ENCODE peak calls at places on chromosomes 16 and 17, in nine cellular contexts. O is stomach, S is adrenal gland, F is transverse colon, Z is ovary, D is HCT116, V is gastrocnemius medialis, L is uterus, J is breast epithelium. B is an unnamed sample. For H3K4me1, the result is how much of the 10 kb centered on the place peaks cover.

GRCh38 chr16:15498427-15499175 is 64.2 kb downstream of the BMERB1 start:
- DNase-seq in O (no peak), S (no peak), F (no peak), Z (no peak), D (no peak), V (no peak), L (no peak), J (no peak), B (no peak)

GRCh38 chr16:81491522-81492188 is 47.0 kb downstream of the CMIP start:
- DNase-seq in O (no peak), S (no peak), F (no peak), Z (no peak), D (no peak), V (no peak), L (no peak), J (no peak), B (no peak)

GRCh38 chr16:67540756-67541155 is 12.1 kb downstream of the RIPOR1 start:
- DNase-seq in O (no peak), S (no peak), F (no peak), Z (no peak), D (no peak), V (no peak), L (no peak), J (no peak), B (no peak)

GRCh38 chr17:80625627-80626026 is 81.0 kb downstream of the RPTOR start:
- DNase-seq in O (no peak), S (no peak), F (no peak), Z (no peak), D (peak), V (no peak), L (no peak), J (no peak), B (no peak)

GRCh38 chr17:79837888-79838540 is 1.2 kb downstream of the CBX4 start:
- DNase-seq in O (no peak), S (peak), F (peak), Z (peak), D (no peak), V (no peak), L (no peak), J (no peak), B (no peak)

GRCh38 chr17:28612531-28612930 is 1.5 kb downstream of the RSKR start:
- DNase-seq in O (no peak), S (no peak), F (no peak), Z (no peak), D (no peak), V (no peak), L (no peak), J (no peak), B (no peak)

GRCh38 chr17:35433075-35433894 is 985 bp upstream of the SLFN12 start:
- DNase-seq in O (peak), S (peak), F (peak), Z (peak), D (peak), V (peak), L (peak), J (peak), B (peak)

GRCh38 chr16:89324056-89325010 is 106.8 kb downstream of the ZNF778 start:
- DNase-seq in O (no peak), S (no peak), F (no peak), Z (peak), D (no peak), V (no peak), L (no peak), J (no peak), B (peak)

GRCh38 chr16:55044366-55044975 is 113.8 kb downstream of the IRX5 start:
- DNase-seq in O (no peak), S (no peak), F (no peak), Z (no peak), D (no peak), V (no peak), L (no peak), J (no peak), B (no peak)

GRCh38 chr16:72009779-72010178 is 1.2 kb downstream of the DHODH start:
- DNase-seq in O (no peak), S (no peak), F (no peak), Z (no peak), D (no peak), V (no peak), L (no peak), J (no peak), B (no peak)

GRCh38 chr16:72013389-72013788 is 4.8 kb downstream of the DHODH start:
- DNase-seq in O (no peak), S (no peak), F (no peak), Z (peak), D (no peak), V (no peak), L (peak), J (no peak), B (peak)

GRCh38 chr16:72012607-72013006 is 4.1 kb downstream of the DHODH start:
- DNase-seq in O (no peak), S (no peak), F (no peak), Z (no peak), D (no peak), V (no peak), L (no peak), J (no peak), B (no peak)

GRCh38 chr16:72013888-72014538 is 5.5 kb downstream of the DHODH start:
- DNase-seq in O (no peak), S (peak), F (no peak), Z (peak), D (no peak), V (no peak), L (no peak), J (no peak), B (peak)

GRCh38 chr16:72008424-72009216 is at the start of gene DHODH:
- DNase-seq in O (peak), S (peak), F (peak), Z (peak), D (peak), V (peak), L (peak), J (peak), B (peak)
- TF ChIP-seq POLR2A in O (no peak), S (peak), F (peak), Z (peak), D (peak), V (peak), L (peak), J (no peak), B (peak)

GRCh38 chr16:4371481-4372314 is at the start of gene VASN:
- DNase-seq in O (peak), S (peak), F (peak), Z (peak), D (peak), V (peak), L (peak), J (peak), B (peak)

GRCh38 chr16:4372578-4373355 is 1.1 kb downstream of the VASN start:
- DNase-seq in O (peak), S (peak), F (no peak), Z (peak), D (no peak), V (no peak), L (peak), J (no peak), B (no peak)

GRCh38 chr16:4373909-4374742 is 2.5 kb downstream of the VASN start:
- DNase-seq in O (peak), S (no peak), F (peak), Z (peak), D (no peak), V (peak), L (peak), J (no peak), B (peak)

GRCh38 chr16:4372315-4372577 is 598 bp downstream of the VASN start:
- DNase-seq in O (no peak), S (no peak), F (no peak), Z (no peak), D (no peak), V (no peak), L (no peak), J (no peak), B (no peak)

DNA sequence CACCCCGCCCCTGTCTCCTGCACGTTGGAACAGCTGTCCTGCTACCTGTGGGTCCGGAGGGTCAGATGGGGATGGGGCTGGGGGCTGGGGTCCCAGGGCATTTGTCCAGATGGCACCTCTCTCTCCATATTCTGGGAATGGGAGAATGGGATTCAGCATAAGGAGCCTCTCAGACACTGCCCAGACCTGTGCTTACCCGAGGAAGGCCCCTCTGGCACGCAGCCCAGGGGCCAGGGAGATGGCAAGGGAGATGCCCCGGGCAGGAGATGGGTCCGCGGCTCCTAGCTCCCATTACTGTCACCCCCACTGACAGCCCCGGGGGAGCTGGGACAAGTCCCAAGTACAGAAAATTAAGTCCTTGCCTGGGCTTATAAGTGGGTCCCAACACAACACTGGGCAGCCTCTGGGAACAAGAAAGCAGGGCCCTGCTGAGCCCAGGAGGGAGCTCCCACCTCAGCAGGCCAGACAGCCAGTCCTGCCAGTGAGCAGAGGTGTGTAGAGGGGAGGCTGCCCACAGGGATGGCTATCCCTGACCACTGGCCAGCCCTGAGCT is 1.8 kb downstream of the VASN start:
- DNase-seq in O (no peak), S (no peak), F (no peak), Z (peak), D (no peak), V (no peak), L (no peak), J (no peak), B (no peak)
- H3K4me1 ChIP-seq in O (half or more), S (half or more), F (under half), Z (half or more), D (under half), V (under half), L (under half), J (under half), B (under half)

DNA sequence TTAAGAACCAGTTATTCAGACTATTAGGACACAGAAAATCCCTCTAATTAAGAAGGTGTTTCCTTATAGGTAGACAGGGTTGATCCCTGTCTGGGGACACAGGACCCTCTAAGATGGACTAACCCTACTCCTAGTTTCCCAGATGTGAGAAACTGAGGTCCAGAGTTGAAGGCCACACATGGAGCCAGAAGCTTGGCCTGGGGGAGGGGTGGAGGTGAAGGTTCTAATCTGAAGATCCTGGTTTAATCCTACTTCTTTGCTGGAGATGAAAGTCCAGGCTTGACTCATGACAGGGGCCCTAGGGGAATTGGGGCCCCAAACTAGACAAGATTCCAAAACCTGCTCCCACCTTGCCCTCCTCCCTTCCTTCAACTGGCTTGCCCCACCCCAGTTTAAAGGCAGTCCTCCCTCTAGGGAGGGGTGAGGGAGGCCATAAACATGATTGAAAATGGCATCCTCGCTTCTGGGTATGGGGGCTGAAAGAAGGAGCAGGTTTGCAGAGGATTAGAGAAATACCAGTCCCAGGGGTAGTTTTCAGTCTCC is 21.6 kb downstream of the IGF2BP1 start:
- DNase-seq in O (no peak), S (no peak), F (no peak), Z (no peak), D (no peak), V (no peak), L (no peak), J (no peak), B (no peak)
- TF ChIP-seq POLR2A in O (no peak), S (no peak), F (no peak), Z (no peak), D (no peak), V (no peak), L (no peak), J (no peak), B (no peak)

GRCh38 chr16:85956426-85956825 is 57.5 kb downstream of the IRF8 start:
- DNase-seq in O (no peak), S (no peak), F (no peak), Z (no peak), D (no peak), V (no peak), L (no peak), J (no peak), B (no peak)
- H3K4me1 ChIP-seq in O (under half), S (under half), F (under half), Z (under half), D (under half), V (under half), L (under half), J (under half), B (under half)

DNA sequence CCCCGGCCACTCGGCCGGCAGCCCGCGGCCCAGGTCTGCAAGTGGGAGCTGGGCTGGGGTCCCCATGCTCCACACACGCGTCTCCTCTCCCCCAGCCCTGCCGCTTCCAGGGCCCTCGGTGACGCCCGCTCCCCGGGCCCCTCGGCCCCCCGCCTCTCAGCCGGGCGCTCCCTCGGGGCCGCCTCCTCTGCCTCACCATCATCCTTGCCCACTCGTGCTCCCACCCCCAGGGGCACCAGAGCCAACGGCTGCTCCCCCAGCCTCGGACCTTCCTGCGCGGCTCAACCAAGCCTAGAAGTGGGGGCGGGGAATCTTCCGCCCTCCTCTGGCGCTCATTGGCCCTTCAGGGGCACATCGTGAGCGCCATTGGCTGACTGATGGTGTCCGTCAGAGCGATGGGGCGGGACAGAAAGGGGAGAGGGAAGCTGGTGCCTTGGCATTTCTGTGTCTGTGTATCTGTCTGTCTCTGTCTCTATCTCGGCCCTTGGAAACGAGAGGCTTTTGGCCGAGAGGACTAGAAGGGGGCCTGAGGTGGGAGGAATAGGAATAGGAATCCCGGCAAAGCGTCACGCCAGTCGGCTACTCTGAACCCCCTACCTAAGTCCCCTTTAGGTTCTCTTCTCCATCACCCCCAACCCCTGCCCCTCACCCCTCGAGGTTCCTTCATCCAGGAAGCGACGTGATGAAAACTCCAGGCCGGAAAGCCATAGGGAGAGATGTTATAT is 88.9 kb downstream of the CDC27 start:
- DNase-seq in O (peak), S (peak), F (peak), Z (peak), D (peak), V (peak), L (peak), J (peak), B (peak)
- TF ChIP-seq POLR2A in O (no peak), S (no peak), F (peak), Z (peak), D (peak), V (peak), L (peak), J (no peak), B (peak)

GRCh38 chr16:8949536-8950418 is 13.9 kb downstream of the USP7 start:
- DNase-seq in O (no peak), S (no peak), F (no peak), Z (no peak), D (no peak), V (no peak), L (no peak), J (no peak), B (no peak)

GRCh38 chr16:8950580-8951077 is 13.1 kb downstream of the USP7 start:
- DNase-seq in O (no peak), S (no peak), F (no peak), Z (no peak), D (no peak), V (peak), L (no peak), J (no peak), B (no peak)

GRCh38 chr16:8951447-8952280 is 12.0 kb downstream of the USP7 start:
- DNase-seq in O (no peak), S (no peak), F (no peak), Z (no peak), D (no peak), V (no peak), L (no peak), J (no peak), B (no peak)

GRCh38 chr16:8953064-8953463 is 10.6 kb downstream of the USP7 start:
- DNase-seq in O (no peak), S (no peak), F (no peak), Z (no peak), D (no peak), V (no peak), L (no peak), J (no peak), B (no peak)

DNA sequence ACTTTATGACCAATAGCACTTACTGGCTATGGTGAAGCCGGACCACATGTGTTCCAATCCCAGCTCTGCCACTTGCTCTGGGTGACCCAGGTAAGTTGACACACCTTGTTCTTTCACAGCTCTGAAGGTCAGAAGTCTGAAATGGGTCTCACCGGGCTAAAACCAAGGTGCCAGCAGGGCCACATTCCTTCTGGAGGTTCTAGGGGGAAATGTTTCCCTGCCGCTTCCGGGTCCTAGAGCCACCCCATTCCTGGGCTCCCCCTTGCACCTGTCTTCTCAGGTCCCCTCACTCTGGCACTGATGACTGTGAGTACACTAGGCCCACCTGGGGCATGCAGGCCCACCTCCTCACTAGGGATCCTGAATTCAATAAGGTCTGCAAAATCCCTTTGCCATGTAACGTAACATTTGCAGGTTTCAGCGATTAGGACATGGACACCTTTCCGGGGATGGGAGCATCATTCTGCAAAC is 11.4 kb downstream of the USP7 start:
- DNase-seq in O (no peak), S (no peak), F (no peak), Z (no peak), D (no peak), V (no peak), L (no peak), J (no peak), B (no peak)
- H3K4me1 ChIP-seq in O (half or more), S (half or more), F (half or more), Z (under half), D (under half), V (half or more), L (under half), J (under half), B (half or more)

GRCh38 chr16:56852401-56852730 is 12.6 kb upstream of the SLC12A3 start:
- DNase-seq in O (no peak), S (no peak), F (no peak), Z (no peak), D (no peak), V (no peak), L (no peak), J (no peak), B (no peak)

GRCh38 chr16:56848056-56848936 is 16.7 kb upstream of the SLC12A3 start:
- DNase-seq in O (no peak), S (peak), F (no peak), Z (peak), D (no peak), V (no peak), L (no peak), J (peak), B (peak)

GRCh38 chr16:56851671-56852400 is 13.2 kb upstream of the SLC12A3 start:
- DNase-seq in O (no peak), S (no peak), F (no peak), Z (peak), D (no peak), V (no peak), L (no peak), J (no peak), B (no peak)

GRCh38 chr16:56848955-56849689 is 15.9 kb upstream of the SLC12A3 start:
- DNase-seq in O (no peak), S (peak), F (no peak), Z (peak), D (no peak), V (no peak), L (peak), J (no peak), B (no peak)

GRCh38 chr16:56849690-56850680 is 15.0 kb upstream of the SLC12A3 start:
- DNase-seq in O (no peak), S (no peak), F (no peak), Z (peak), D (no peak), V (no peak), L (no peak), J (peak), B (no peak)
- TF ChIP-seq POLR2A in O (no peak), S (no peak), F (no peak), Z (no peak), D (no peak), V (no peak), L (no peak), J (no peak), B (no peak)

DNA sequence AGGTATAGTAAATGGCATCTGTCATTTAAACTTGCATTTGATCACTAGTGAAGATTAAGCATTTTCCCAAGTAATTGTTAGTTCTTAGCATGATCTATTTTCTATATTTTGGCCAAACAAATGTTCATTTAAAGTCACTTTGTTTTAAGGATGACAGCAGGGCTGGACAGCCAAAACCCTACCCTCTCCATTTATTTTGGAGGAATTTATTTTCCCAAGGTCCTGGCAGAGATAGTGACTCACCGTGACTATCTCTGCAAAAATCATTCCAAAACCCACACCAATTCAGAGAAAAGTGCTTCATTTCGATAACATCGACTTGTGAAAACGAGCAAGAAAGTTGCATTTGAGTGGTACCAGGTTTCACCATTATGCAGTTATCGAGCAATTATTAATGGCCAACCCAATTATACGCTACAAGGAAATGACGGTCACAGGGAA is 665 bp upstream of the AKAP1 start:
- DNase-seq in O (no peak), S (no peak), F (no peak), Z (no peak), D (no peak), V (no peak), L (no peak), J (no peak), B (no peak)
- H3K4me1 ChIP-seq in O (under half), S (under half), F (under half), Z (under half), D (under half), V (under half), L (under half), J (under half), B (under half)

GRCh38 chr17:6443692-6444572 is at the start of gene PIMREG:
- DNase-seq in O (peak), S (peak), F (peak), Z (peak), D (peak), V (peak), L (peak), J (peak), B (peak)
- TF ChIP-seq POLR2A in O (no peak), S (no peak), F (no peak), Z (no peak), D (peak), V (no peak), L (no peak), J (no peak), B (no peak)